ENCODE peak calls at places on chromosomes 6 and 20, in five cellular contexts. One of them, this sample, is unnamed.

GRCh38 chr6:135496805-135497411 is 632 bp downstream of the AHI1 start:
- DNase-seq in A549: no peak
- DNase-seq in K562: no peak
- DNase-seq in H1: no peak
- DNase-seq in HepG2: no peak
- DNase-seq in this sample: no peak

GRCh38 chr20:1478566-1478965 is 11.9 kb upstream of the NSFL1C start:
- DNase-seq in A549: peak
- DNase-seq in K562: no peak
- DNase-seq in H1: no peak
- DNase-seq in HepG2: no peak
- DNase-seq in this sample: peak

GRCh38 chr20:20233041-20233514 is 134.8 kb upstream of the INSM1 start:
- DNase-seq in K562: peak
- DNase-seq in H1: no peak
- DNase-seq in HepG2: no peak
- DNase-seq in A549: no peak
- DNase-seq in this sample: peak

GRCh38 chr20:22757424-22758189 is 173.2 kb upstream of the FOXA2 start:
- DNase-seq in H1: no peak
- DNase-seq in HepG2: no peak
- DNase-seq in K562: peak
- DNase-seq in A549: no peak
- DNase-seq in this sample: no peak

GRCh38 chr6:44560458-44561061 is 173.1 kb downstream of the CDC5L start:
- DNase-seq in K562: no peak
- DNase-seq in A549: no peak
- DNase-seq in HepG2: no peak
- DNase-seq in H1: no peak
- DNase-seq in this sample: no peak

GRCh38 chr20:54650201-54650722 is 174.9 kb downstream of the DOK5 start:
- DNase-seq in HepG2: no peak
- DNase-seq in H1: no peak
- DNase-seq in A549: no peak
- DNase-seq in K562: no peak
- DNase-seq in this sample: no peak

GRCh38 chr6:82246370-82246769 is 1.2 kb downstream of the IBTK start:
- DNase-seq in A549: no peak
- DNase-seq in H1: no peak
- DNase-seq in HepG2: peak
- DNase-seq in K562: no peak
- DNase-seq in this sample: no peak

GRCh38 chr20:39004508-39004907 is 42.4 kb downstream of the DHX35 start:
- DNase-seq in A549: no peak
- DNase-seq in H1: no peak
- DNase-seq in K562: no peak
- DNase-seq in HepG2: no peak
- DNase-seq in this sample: no peak

GRCh38 chr6:121437861-121438651 is 2.6 kb downstream of the GJA1 start:
- DNase-seq in K562: no peak
- DNase-seq in A549: peak
- DNase-seq in HepG2: no peak
- DNase-seq in H1: no peak
- DNase-seq in this sample: peak

GRCh38 chr20:34165246-34165645 is 53.2 kb upstream of the EIF2S2 start:
- DNase-seq in K562: no peak
- DNase-seq in HepG2: no peak
- DNase-seq in H1: no peak
- DNase-seq in A549: no peak
- DNase-seq in this sample: peak

GRCh38 chr6:67642582-67642981 is 992.5 kb upstream of the ADGRB3 start:
- DNase-seq in A549: no peak
- DNase-seq in K562: no peak
- DNase-seq in H1: no peak
- DNase-seq in HepG2: no peak
- DNase-seq in this sample: no peak

GRCh38 chr20:3406481-3407425 is 716 bp downstream of the DNAAF9 start:
- DNase-seq in A549: no peak
- DNase-seq in HepG2: peak
- DNase-seq in K562: peak
- DNase-seq in H1: peak
- DNase-seq in this sample: peak

GRCh38 chr6:69813508-69813907 is 16.7 kb upstream of the LMBRD1 start:
- DNase-seq in A549: no peak
- DNase-seq in K562: no peak
- DNase-seq in HepG2: no peak
- DNase-seq in H1: no peak
- DNase-seq in this sample: no peak

GRCh38 chr6:100892693-100893092 is 11.6 kb upstream of the ASCC3 start:
- DNase-seq in HepG2: no peak
- DNase-seq in A549: no peak
- DNase-seq in K562: no peak
- DNase-seq in H1: peak
- DNase-seq in this sample: no peak

GRCh38 chr6:43011207-43011606 is 2.5 kb downstream of the MEA1 start:
- DNase-seq in A549: no peak
- DNase-seq in HepG2: no peak
- DNase-seq in K562: no peak
- DNase-seq in H1: no peak
- DNase-seq in this sample: no peak

GRCh38 chr6:24321538-24322162 is 36.2 kb downstream of the DCDC2 start:
- DNase-seq in HepG2: no peak
- DNase-seq in A549: no peak
- DNase-seq in K562: no peak
- DNase-seq in H1: no peak
- DNase-seq in this sample: no peak

DNA sequence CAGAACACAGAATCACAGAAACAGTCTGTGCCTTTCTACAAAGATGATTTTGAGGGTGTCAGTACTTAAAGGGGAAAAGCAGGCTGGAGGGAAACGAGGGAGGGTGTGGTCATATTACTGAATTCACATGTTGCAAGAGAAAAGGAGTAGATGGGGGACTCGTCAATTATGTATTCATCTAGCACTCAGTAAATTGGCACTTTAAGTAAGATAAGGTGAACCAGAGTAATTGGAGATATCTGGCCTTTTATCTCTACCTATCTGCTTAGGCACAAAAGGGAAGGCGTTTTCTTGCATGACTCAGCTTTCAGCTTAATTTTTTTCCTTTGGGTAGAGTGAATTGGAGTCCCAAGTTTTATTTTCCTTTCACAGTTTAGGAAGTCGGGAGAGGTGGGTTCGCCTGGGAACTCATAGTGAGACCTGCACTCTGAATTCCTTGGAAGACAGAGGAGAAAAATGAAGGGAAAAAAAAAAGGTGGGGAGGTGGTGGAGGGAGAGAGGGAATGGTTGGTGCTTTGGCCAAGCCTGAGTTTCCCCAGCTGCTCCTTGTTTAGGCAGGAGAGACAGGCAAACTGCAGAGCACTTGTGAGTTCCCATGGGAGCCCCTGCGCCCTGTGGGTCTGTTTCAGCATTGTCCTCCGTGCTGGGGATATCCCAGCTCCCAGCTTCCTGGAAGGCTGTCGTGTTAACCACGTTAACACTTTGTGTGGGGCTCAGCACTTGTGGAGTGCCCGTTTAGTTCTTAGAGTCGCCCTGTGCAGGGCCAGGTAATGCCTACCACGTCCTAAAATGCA is 19.7 kb upstream of the GTSF1L start:
- DNase-seq in H1: no peak
- DNase-seq in K562: no peak
- DNase-seq in A549: no peak
- DNase-seq in HepG2: no peak
- DNase-seq in this sample: no peak
- H3K4me2 ChIP-seq in H1: no peak
- H3K4me2 ChIP-seq in K562: peak
- H3K4me2 ChIP-seq in A549: no peak
- H3K4me2 ChIP-seq in HepG2: no peak
- H3K4me2 ChIP-seq in this sample: no peak

GRCh38 chr20:24983896-24984295 is 8.7 kb downstream of the APMAP start:
- DNase-seq in K562: no peak
- DNase-seq in HepG2: no peak
- DNase-seq in A549: no peak
- DNase-seq in H1: peak
- DNase-seq in this sample: no peak
- TF ChIP-seq JUN in K562: no peak
- TF ChIP-seq JUN in HepG2: no peak
- TF ChIP-seq JUN in A549: no peak
- TF ChIP-seq JUN in H1: no peak
- TF ChIP-seq JUN in this sample: no peak

GRCh38 chr6:145147559-145147958 is 587.8 kb downstream of the EPM2A start:
- DNase-seq in HepG2: no peak
- DNase-seq in H1: no peak
- DNase-seq in A549: no peak
- DNase-seq in K562: no peak
- DNase-seq in this sample: no peak

GRCh38 chr6:145151624-145152023 is 583.7 kb downstream of the EPM2A start:
- DNase-seq in HepG2: no peak
- DNase-seq in H1: no peak
- DNase-seq in K562: no peak
- DNase-seq in A549: no peak
- DNase-seq in this sample: no peak

GRCh38 chr6:145143379-145143778 is 591.9 kb downstream of the EPM2A start:
- DNase-seq in A549: no peak
- DNase-seq in H1: no peak
- DNase-seq in K562: no peak
- DNase-seq in HepG2: no peak
- DNase-seq in this sample: no peak

GRCh38 chr6:145148392-145149175 is 586.7 kb downstream of the EPM2A start:
- DNase-seq in A549: peak
- DNase-seq in K562: no peak
- DNase-seq in HepG2: peak
- DNase-seq in H1: no peak
- DNase-seq in this sample: no peak

DNA sequence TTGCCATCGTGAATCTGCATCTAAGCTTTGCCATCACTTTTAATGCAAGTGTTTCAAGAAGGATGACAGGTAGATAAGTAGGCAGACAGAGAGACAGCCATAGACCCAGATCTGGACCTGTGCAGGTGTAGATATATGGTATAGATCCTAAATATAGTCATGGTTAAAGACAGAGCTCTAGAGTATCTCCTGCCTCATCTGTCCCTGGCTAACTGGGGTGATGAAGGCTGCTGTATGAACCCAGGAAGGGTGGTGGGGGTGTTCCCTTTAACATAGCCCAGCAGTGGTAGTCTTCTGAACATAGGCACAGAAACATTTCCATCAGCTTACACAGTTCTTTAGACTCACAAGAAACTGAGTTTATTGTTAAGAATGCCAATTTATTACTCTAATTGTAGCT is 587.3 kb downstream of the EPM2A start:
- DNase-seq in HepG2: no peak
- DNase-seq in H1: no peak
- DNase-seq in A549: no peak
- DNase-seq in K562: no peak
- DNase-seq in this sample: no peak
- H3K4me2 ChIP-seq in HepG2: no peak
- H3K4me2 ChIP-seq in H1: no peak
- H3K4me2 ChIP-seq in A549: peak
- H3K4me2 ChIP-seq in K562: no peak
- H3K4me2 ChIP-seq in this sample: no peak

GRCh38 chr20:36079486-36079885 is 75.1 kb upstream of the EPB41L1 start:
- DNase-seq in HepG2: no peak
- DNase-seq in H1: no peak
- DNase-seq in A549: no peak
- DNase-seq in K562: no peak
- DNase-seq in this sample: no peak
- TF ChIP-seq JUN in HepG2: no peak
- TF ChIP-seq JUN in H1: no peak
- TF ChIP-seq JUN in A549: no peak
- TF ChIP-seq JUN in K562: no peak
- TF ChIP-seq JUN in this sample: no peak

GRCh38 chr20:16290358-16290757 is 282.9 kb downstream of the KIF16B start:
- DNase-seq in HepG2: no peak
- DNase-seq in K562: no peak
- DNase-seq in H1: no peak
- DNase-seq in A549: no peak
- DNase-seq in this sample: no peak
- H3K4me2 ChIP-seq in HepG2: no peak
- H3K4me2 ChIP-seq in K562: no peak
- H3K4me2 ChIP-seq in H1: no peak
- H3K4me2 ChIP-seq in A549: no peak
- H3K4me2 ChIP-seq in this sample: no peak

DNA sequence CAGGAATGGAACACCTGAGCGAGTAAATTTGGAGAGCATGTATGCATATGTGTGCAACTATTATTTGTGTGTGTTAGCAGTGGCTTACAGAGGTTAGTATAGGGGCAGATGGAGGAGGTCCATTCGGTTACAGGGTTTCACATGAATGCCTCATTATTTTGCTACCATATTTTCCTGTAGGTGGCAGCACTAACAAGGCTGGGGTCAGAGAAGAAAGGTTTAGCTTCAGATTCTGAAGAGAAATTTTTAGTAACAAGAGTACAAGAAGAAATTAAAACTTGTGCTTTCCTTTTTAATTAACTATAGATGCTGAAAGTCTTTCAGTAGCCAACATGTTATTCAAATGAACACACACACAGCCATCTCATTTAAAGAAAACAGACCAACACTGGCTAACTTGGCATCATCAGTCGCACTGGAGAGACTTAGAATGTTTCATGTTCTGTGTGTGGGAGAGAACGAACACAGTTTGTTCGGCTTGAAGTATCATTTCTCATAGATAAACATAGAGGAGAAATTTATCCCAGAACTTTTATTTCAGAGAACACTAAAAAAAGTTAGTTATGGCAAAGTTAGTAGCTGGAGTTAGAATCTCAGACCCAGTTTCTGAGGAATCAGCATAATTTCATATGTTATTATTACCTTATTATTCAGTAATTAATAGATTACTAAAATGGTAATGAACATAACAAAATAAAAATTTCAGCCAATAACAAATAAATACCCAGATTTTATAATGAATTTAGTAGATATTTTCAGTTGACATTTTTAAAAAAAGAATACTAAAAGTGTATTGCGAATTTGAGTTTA is 314.0 kb upstream of the RSPO3 start:
- DNase-seq in HepG2: peak
- DNase-seq in H1: no peak
- DNase-seq in K562: peak
- DNase-seq in A549: peak
- DNase-seq in this sample: peak
- TF ChIP-seq JUN in HepG2: no peak
- TF ChIP-seq JUN in H1: no peak
- TF ChIP-seq JUN in K562: no peak
- TF ChIP-seq JUN in A549: no peak
- TF ChIP-seq JUN in this sample: no peak

GRCh38 chr6:110342759-110343158 is 15.4 kb downstream of the METTL24 start:
- DNase-seq in H1: no peak
- DNase-seq in HepG2: no peak
- DNase-seq in A549: no peak
- DNase-seq in K562: no peak
- DNase-seq in this sample: no peak
- H3K4me2 ChIP-seq in H1: no peak
- H3K4me2 ChIP-seq in HepG2: no peak
- H3K4me2 ChIP-seq in A549: no peak
- H3K4me2 ChIP-seq in K562: no peak
- H3K4me2 ChIP-seq in this sample: no peak

GRCh38 chr6:27472182-27472616 is 706 bp downstream of the ZNF184 start:
- DNase-seq in H1: no peak
- DNase-seq in A549: peak
- DNase-seq in HepG2: peak
- DNase-seq in K562: peak
- DNase-seq in this sample: peak
- TF ChIP-seq JUN in H1: no peak
- TF ChIP-seq JUN in A549: no peak
- TF ChIP-seq JUN in HepG2: no peak
- TF ChIP-seq JUN in K562: no peak
- TF ChIP-seq JUN in this sample: no peak

This sample was measured in endothelial cell of umbilical vein.